ENCODE peak calls at places on chromosomes 6 and 20, in seven cellular contexts. W, O, I, G, F, U and L are unnamed samples.
A peak's percentile ranks its signal among the peaks of the same experiment; 100 is the strongest.

GRCh38 chr20:4869290-4870193 is 131.8 kb downstream of the SLC23A2 start:
- DNase-seq in W (peak; percentile 47), O (no peak), I (no peak), G (no peak), F (no peak), U (no peak), L (no peak)

GRCh38 chr20:57697540-57697939 is 12.3 kb downstream of the PMEPA1 start:
- DNase-seq in W (no peak), O (no peak), I (no peak), G (no peak), F (no peak), U (no peak), L (no peak)

GRCh38 chr20:53948383-53949318 is 121.7 kb downstream of the BCAS1 start:
- DNase-seq in W (no peak), O (no peak), I (no peak), G (no peak), F (no peak), U (no peak), L (no peak)

GRCh38 chr20:2701671-2702081 is 9.1 kb downstream of the EBF4 start:
- DNase-seq in W (no peak), O (no peak), I (no peak), G (no peak), F (no peak), U (no peak), L (no peak)

GRCh38 chr6:30793521-30794194 is 49.3 kb upstream of the IER3 start:
- DNase-seq in W (no peak), O (no peak), I (no peak), G (no peak), F (no peak), U (no peak), L (no peak)

GRCh38 chr6:53834134-53834533 is 39.3 kb downstream of the LRRC1 start:
- DNase-seq in W (no peak), O (no peak), I (no peak), G (no peak), F (no peak), U (no peak), L (no peak)

GRCh38 chr6:127299522-127300240 is 33.0 kb downstream of the RNF146 start:
- DNase-seq in W (no peak), O (no peak), I (no peak), G (no peak), F (no peak), U (no peak), L (no peak)

GRCh38 chr20:23697947-23698346 is 9.1 kb upstream of the CST4 start:
- DNase-seq in W (no peak), O (no peak), I (no peak), G (no peak), F (no peak), U (no peak), L (no peak)

GRCh38 chr6:48061630-48062029 is 49.4 kb downstream of the PTCHD4 start:
- DNase-seq in W (no peak), O (no peak), I (no peak), G (no peak), F (no peak), U (peak; percentile 41), L (peak; percentile 10)

GRCh38 chr6:34981951-34982350 is 92.9 kb downstream of the ANKS1A start:
- DNase-seq in W (no peak), O (no peak), I (no peak), G (no peak), F (no peak), U (no peak), L (no peak)